ENCODE peak calls at places on chromosomes 11 and 22, in nine cellular contexts. M is fibroblast of lung, X is astrocyte, I is neural progenitor cell, A is Karpas-422, K is H9, S is IMR-90, J is trophoblast cell, R is PC-3. N is an unnamed sample.

GRCh38 chr11:11157201-11157600 is 195.8 kb downstream of the CSNK2A3 start:
- DNase-seq in R (peak), S (peak), X (no peak), J (peak), I (peak), A (peak), M (peak), K (peak), N (no peak)

GRCh38 chr11:76788661-76789442 is 5.7 kb downstream of the TSKU start:
- DNase-seq in I (no peak), M (no peak), A (no peak), J (peak), S (no peak), X (no peak), R (peak), K (no peak), N (peak)

GRCh38 chr11:45859661-45860140 is 12.4 kb downstream of the CRY2 start:
- DNase-seq in J (no peak), R (no peak), X (peak), K (peak), A (no peak), S (peak), M (peak), I (peak), N (peak)

GRCh38 chr22:29994941-29995340 is 85.3 kb upstream of the HORMAD2 start:
- DNase-seq in M (peak), K (no peak), A (no peak), S (peak), X (peak), I (no peak), R (peak), J (no peak), N (no peak)

GRCh38 chr11:6586434-6587359 is 16.7 kb downstream of the RRP8 start:
- DNase-seq in R (no peak), K (peak), M (no peak), A (no peak), S (no peak), J (no peak), X (no peak), I (peak), N (no peak)

GRCh38 chr22:40426671-40427070 is 56.3 kb downstream of the SGSM3 start:
- DNase-seq in S (peak), A (no peak), M (peak), R (no peak), X (peak), I (no peak), K (no peak), J (no peak), N (no peak)

GRCh38 chr11:102306048-102306575 is 11.2 kb upstream of the BIRC3 start:
- DNase-seq in A (no peak), M (no peak), S (no peak), J (peak), R (peak), K (no peak), I (no peak), X (no peak), N (peak)

GRCh38 chr22:19886605-19887250 is 32.1 kb upstream of the GNB1L start:
- DNase-seq in J (no peak), S (peak), X (peak), K (no peak), A (peak), I (no peak), M (peak), R (no peak), N (no peak)

GRCh38 chr11:93329936-93330445 is 551 bp upstream of the DEUP1 start:
- DNase-seq in J (no peak), S (no peak), K (peak), M (peak), R (no peak), X (peak), A (no peak), I (peak), N (no peak)

GRCh38 chr22:40176921-40177737 is 596 bp upstream of the TNRC6B start:
- DNase-seq in J (peak), I (peak), R (peak), X (peak), K (peak), M (peak), S (peak), A (peak), N (peak)

GRCh38 chr22:19597399-19597735 is 73.2 kb upstream of the CLDN5 start:
- DNase-seq in K (no peak), A (peak), X (no peak), R (no peak), J (no peak), M (no peak), S (no peak), I (no peak), N (no peak)

GRCh38 chr11:7796842-7797241 is at the start of gene OR5P2:
- DNase-seq in I (no peak), M (no peak), X (no peak), A (no peak), J (no peak), K (no peak), R (no peak), S (no peak), N (no peak)

GRCh38 chr11:73158356-73159051 is 16.4 kb upstream of the FCHSD2 start:
- DNase-seq in J (peak), I (no peak), X (peak), R (no peak), S (peak), A (no peak), K (no peak), M (peak), N (no peak)

GRCh38 chr11:16817321-16817720 is 78.9 kb downstream of the C11orf58 start:
- DNase-seq in X (no peak), I (no peak), S (no peak), M (no peak), K (no peak), A (no peak), R (no peak), J (no peak), N (no peak)

GRCh38 chr11:95456704-95457491 is 225.9 kb upstream of the SESN3 start:
- DNase-seq in X (peak), A (no peak), J (peak), I (no peak), R (no peak), S (peak), K (no peak), M (no peak), N (no peak)

DNA sequence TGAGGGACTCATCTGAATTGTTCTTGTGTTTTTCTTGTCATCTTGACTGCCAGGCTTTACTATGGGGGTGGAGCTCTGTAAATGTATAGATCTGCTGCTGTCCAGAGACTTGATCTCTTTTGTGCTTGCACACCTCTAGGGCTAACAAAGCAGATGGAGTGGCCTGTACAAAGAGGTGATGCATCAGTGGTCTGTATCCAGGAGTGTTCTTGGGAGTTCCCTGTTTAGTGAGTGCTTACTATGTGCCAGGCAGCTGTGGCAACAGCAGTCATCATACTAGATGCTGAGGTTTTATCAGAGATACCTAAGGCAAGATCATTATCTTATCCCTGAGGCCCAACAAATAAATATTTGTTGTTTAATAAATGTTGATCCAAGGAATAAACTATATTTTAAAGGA is 33.4 kb downstream of the STIM1 start:
- DNase-seq in R (no peak), A (no peak), M (no peak), S (no peak), J (no peak), I (no peak), K (no peak), X (no peak), N (no peak)
- H3K9ac ChIP-seq in R (no peak), A (no peak), M (no peak), S (no peak), J (no peak), I (no peak), K (no peak), X (no peak), N (no peak)

DNA sequence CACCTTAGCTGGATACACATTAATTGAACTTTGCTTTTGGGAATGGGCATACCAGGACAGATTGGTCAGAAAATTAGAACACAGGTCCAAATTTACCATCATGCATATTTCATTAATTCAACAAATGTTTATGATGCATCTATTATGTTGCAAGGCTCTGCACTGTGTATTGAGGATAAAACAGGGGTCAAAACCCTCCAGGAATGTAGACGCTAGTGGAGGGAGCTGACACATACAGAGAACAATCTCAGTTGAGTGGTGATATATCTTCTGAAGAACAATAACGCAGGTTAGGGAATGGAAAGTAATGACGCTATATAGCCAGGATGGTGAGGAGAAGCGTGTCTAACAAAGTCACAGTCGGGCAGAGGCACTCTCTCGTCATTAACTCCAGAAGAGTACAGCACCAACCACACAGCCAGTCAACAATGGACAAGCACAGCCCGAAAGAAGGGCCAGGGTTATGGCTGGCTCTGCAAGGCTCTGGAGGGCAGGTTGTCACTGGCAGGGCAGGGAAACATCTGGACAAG is 3.8 kb downstream of the FLI1 start:
- DNase-seq in X (peak), S (no peak), R (no peak), K (no peak), A (no peak), M (no peak), I (no peak), J (no peak), N (no peak)
- H3K9ac ChIP-seq in X (no peak), S (no peak), R (no peak), K (no peak), A (no peak), M (no peak), I (no peak), J (no peak), N (no peak)

GRCh38 chr11:69774354-69775162 is 583 bp downstream of the FGF4 start:
- DNase-seq in S (no peak), J (no peak), X (no peak), I (peak), R (no peak), A (no peak), K (no peak), M (no peak), N (no peak)
- H3K9ac ChIP-seq in S (no peak), J (no peak), X (no peak), I (no peak), R (no peak), A (no peak), K (no peak), M (no peak), N (no peak)

GRCh38 chr11:86160546-86161149 is 83.9 kb upstream of the EED start:
- DNase-seq in X (peak), S (peak), K (no peak), R (peak), M (no peak), A (peak), J (peak), I (no peak), N (peak)

GRCh38 chr11:86158716-86159669 is 85.6 kb upstream of the EED start:
- DNase-seq in K (no peak), S (no peak), M (no peak), R (no peak), I (no peak), X (no peak), J (no peak), A (no peak), N (no peak)

GRCh38 chr11:86164106-86164505 is 80.4 kb upstream of the EED start:
- DNase-seq in R (no peak), S (no peak), A (no peak), I (no peak), J (no peak), X (no peak), M (no peak), K (no peak), N (no peak)

GRCh38 chr11:86161373-86162255 is 82.9 kb upstream of the EED start:
- DNase-seq in A (no peak), X (no peak), J (peak), M (no peak), S (no peak), K (no peak), R (no peak), I (no peak), N (no peak)

DNA sequence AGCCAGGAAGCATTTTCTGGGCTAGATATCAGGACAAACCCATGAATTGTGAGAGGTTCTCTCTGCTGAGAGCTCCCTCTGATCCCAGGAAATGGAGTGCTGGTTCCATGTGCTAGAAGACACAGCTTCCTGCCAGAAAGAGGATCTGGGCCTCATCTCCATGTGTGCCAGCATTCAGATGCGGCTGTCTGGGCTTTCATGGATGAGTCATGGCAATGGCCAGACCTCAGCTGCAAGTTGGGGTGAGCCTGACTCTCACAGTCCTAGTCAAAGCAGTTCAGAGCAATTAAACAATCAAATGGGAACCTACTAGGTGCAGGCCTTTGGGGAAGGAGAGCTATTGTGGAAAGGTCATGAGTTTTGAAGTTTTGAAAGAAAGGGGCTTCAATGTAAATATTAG is 82.3 kb upstream of the EED start:
- DNase-seq in S (peak), K (no peak), J (peak), M (peak), A (peak), R (peak), I (no peak), X (peak), N (no peak)
- H3K9ac ChIP-seq in S (no peak), K (no peak), J (no peak), M (no peak), A (peak), R (no peak), I (no peak), X (no peak), N (peak)

GRCh38 chr11:78331711-78332110 is 85.9 kb downstream of the GAB2 start:
- DNase-seq in X (no peak), K (no peak), R (no peak), J (no peak), I (peak), A (no peak), M (no peak), S (no peak), N (no peak)
- H3K9ac ChIP-seq in X (no peak), K (no peak), R (no peak), J (no peak), I (no peak), A (no peak), M (no peak), S (no peak), N (no peak)

DNA sequence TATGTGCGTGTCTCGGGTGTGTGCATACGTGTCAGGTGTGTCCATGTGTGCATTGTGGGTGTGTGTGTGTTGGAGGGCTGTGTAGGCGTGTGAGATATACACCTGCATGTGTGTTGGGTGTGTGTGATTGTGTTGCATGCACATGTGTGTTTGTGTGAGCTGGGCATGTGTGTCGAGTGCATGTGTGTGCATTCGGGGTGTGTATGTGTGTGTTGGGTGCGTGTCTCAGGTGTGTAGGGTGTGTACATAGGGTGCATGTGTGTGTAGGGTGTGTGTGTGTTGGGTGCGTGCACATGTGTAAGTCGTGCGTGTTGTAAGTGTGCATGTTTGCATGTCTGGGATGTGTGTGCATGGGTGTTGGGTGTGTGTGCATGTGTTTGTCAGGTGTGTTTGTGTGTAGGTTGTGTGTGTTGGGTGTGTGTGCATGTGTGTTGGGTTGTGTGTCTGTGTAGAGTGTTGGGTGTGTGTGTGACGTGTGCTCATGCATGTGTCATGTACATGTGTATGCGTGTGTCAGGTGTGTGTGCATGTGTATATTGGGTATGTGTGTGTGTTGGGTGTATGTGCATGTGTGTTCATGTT is 4.1 kb downstream of the MUC6 start:
- DNase-seq in I (no peak), M (no peak), J (no peak), S (no peak), K (no peak), A (no peak), R (no peak), X (no peak), N (no peak)
- H3K9ac ChIP-seq in I (no peak), M (no peak), J (no peak), S (no peak), K (no peak), A (no peak), R (no peak), X (no peak), N (no peak)

GRCh38 chr11:118621898-118622375 is 14.5 kb downstream of the PHLDB1 start:
- DNase-seq in S (no peak), J (no peak), K (no peak), M (no peak), X (no peak), I (no peak), R (no peak), A (no peak), N (no peak)
- H3K9ac ChIP-seq in S (peak), J (peak), K (peak), M (peak), X (peak), I (peak), R (peak), A (no peak), N (peak)

GRCh38 chr22:25119609-25120008 is 80.0 kb upstream of the CRYBB3 start:
- DNase-seq in J (no peak), M (no peak), R (no peak), A (no peak), S (no peak), I (no peak), X (no peak), K (no peak), N (no peak)
- H3K9ac ChIP-seq in J (no peak), M (no peak), R (peak), A (no peak), S (no peak), I (no peak), X (no peak), K (no peak), N (no peak)

DNA sequence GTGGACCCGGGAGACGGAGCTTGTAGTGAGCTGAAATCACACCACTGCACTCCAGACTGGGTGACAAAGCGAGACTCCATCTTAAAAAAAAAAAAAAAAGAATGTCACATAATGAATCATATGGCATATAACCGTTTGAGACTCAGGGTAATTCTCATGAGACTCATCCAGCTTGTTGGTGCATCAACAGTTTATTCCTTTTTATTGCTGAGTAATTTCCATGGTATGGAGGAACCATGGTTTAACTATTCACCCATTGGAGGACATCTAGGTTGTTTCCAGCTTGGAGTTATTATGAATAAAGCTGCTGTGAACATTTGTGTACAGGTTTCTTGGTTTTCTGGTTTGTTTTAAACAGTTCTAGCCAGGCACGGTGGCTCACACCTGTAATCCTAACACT is 25.3 kb downstream of the PPARA start:
- DNase-seq in X (no peak), K (no peak), S (peak), M (no peak), A (no peak), I (no peak), R (peak), J (no peak), N (no peak)
- H3K9ac ChIP-seq in X (no peak), K (no peak), S (no peak), M (no peak), A (no peak), I (no peak), R (peak), J (no peak), N (no peak)